ENCODE peak calls at places on chromosomes 4 and X, in six cellular contexts. One of them, this sample, is unnamed.

GRCh38 chrX:136185409-136186022 is 38.2 kb downstream of the FHL1 start:
- DNase-seq in midbrain: no peak
- DNase-seq in T-cell: no peak
- DNase-seq in sciatic nerve: no peak
- DNase-seq in endothelial cell: no peak
- DNase-seq in epithelial cell of esophagus: no peak
- DNase-seq in this sample: no peak

GRCh38 chrX:2486476-2487133 is 14.2 kb downstream of the DHRSX start:
- DNase-seq in sciatic nerve: no peak
- DNase-seq in epithelial cell of esophagus: no peak
- DNase-seq in midbrain: no peak
- DNase-seq in endothelial cell: no peak
- DNase-seq in T-cell: no peak
- DNase-seq in this sample: no peak

GRCh38 chr4:90174622-90175023 is 47.4 kb downstream of the CCSER1 start:
- DNase-seq in endothelial cell: no peak
- DNase-seq in sciatic nerve: no peak
- DNase-seq in midbrain: no peak
- DNase-seq in T-cell: no peak
- DNase-seq in epithelial cell of esophagus: peak
- DNase-seq in this sample: no peak

GRCh38 chr4:37812713-37813112 is 13.8 kb upstream of the PGM2 start:
- DNase-seq in midbrain: no peak
- DNase-seq in T-cell: no peak
- DNase-seq in sciatic nerve: no peak
- DNase-seq in endothelial cell: no peak
- DNase-seq in epithelial cell of esophagus: peak
- DNase-seq in this sample: no peak

GRCh38 chr4:48944659-48945290 is 38.2 kb upstream of the OCIAD2 start:
- DNase-seq in epithelial cell of esophagus: peak
- DNase-seq in endothelial cell: peak
- DNase-seq in sciatic nerve: no peak
- DNase-seq in T-cell: peak
- DNase-seq in midbrain: no peak
- DNase-seq in this sample: no peak

GRCh38 chr4:68342139-68342538 is 7.8 kb downstream of the YTHDC1 start:
- DNase-seq in epithelial cell of esophagus: peak
- DNase-seq in T-cell: no peak
- DNase-seq in endothelial cell: no peak
- DNase-seq in sciatic nerve: no peak
- DNase-seq in midbrain: no peak
- DNase-seq in this sample: no peak

GRCh38 chr4:112141366-112142138 is 3.7 kb upstream of the FAM241A start:
- DNase-seq in endothelial cell: no peak
- DNase-seq in T-cell: no peak
- DNase-seq in midbrain: no peak
- DNase-seq in epithelial cell of esophagus: no peak
- DNase-seq in sciatic nerve: no peak
- DNase-seq in this sample: no peak

GRCh38 chr4:16140520-16141249 is 56.9 kb upstream of the PROM1 start:
- DNase-seq in sciatic nerve: no peak
- DNase-seq in endothelial cell: no peak
- DNase-seq in midbrain: no peak
- DNase-seq in epithelial cell of esophagus: peak
- DNase-seq in T-cell: no peak
- DNase-seq in this sample: no peak

GRCh38 chr4:110165382-110166285 is 32.8 kb downstream of the ELOVL6 start:
- DNase-seq in endothelial cell: no peak
- DNase-seq in epithelial cell of esophagus: peak
- DNase-seq in midbrain: no peak
- DNase-seq in T-cell: peak
- DNase-seq in sciatic nerve: no peak
- DNase-seq in this sample: no peak

GRCh38 chrX:136528645-136529315 is 3.2 kb upstream of the VGLL1 start:
- DNase-seq in epithelial cell of esophagus: peak
- DNase-seq in endothelial cell: no peak
- DNase-seq in midbrain: no peak
- DNase-seq in T-cell: no peak
- DNase-seq in sciatic nerve: no peak
- DNase-seq in this sample: no peak

GRCh38 chrX:105610401-105610800 is 211.9 kb upstream of the NRK start:
- DNase-seq in endothelial cell: no peak
- DNase-seq in sciatic nerve: no peak
- DNase-seq in T-cell: no peak
- DNase-seq in midbrain: no peak
- DNase-seq in epithelial cell of esophagus: peak
- DNase-seq in this sample: no peak

GRCh38 chr4:123183308-123183707 is 213.3 kb upstream of the SPRY1 start:
- DNase-seq in midbrain: no peak
- DNase-seq in T-cell: no peak
- DNase-seq in sciatic nerve: no peak
- DNase-seq in epithelial cell of esophagus: no peak
- DNase-seq in endothelial cell: no peak
- DNase-seq in this sample: no peak

GRCh38 chrX:29431895-29432294 is 783.5 kb upstream of the MAGEB2 start:
- DNase-seq in sciatic nerve: no peak
- DNase-seq in T-cell: no peak
- DNase-seq in epithelial cell of esophagus: peak
- DNase-seq in midbrain: no peak
- DNase-seq in endothelial cell: no peak
- DNase-seq in this sample: no peak

GRCh38 chr4:121784975-121785374 is 16.1 kb upstream of the EXOSC9 start:
- DNase-seq in T-cell: no peak
- DNase-seq in endothelial cell: no peak
- DNase-seq in midbrain: no peak
- DNase-seq in epithelial cell of esophagus: peak
- DNase-seq in sciatic nerve: no peak
- DNase-seq in this sample: no peak

GRCh38 chrX:53284684-53285447 is 3.5 kb upstream of the IQSEC2 start:
- DNase-seq in T-cell: no peak
- DNase-seq in sciatic nerve: peak
- DNase-seq in endothelial cell: peak
- DNase-seq in epithelial cell of esophagus: peak
- DNase-seq in midbrain: peak
- DNase-seq in this sample: peak

GRCh38 chrX:120561634-120562568 is 1.1 kb upstream of the CUL4B start:
- DNase-seq in T-cell: no peak
- DNase-seq in midbrain: no peak
- DNase-seq in sciatic nerve: no peak
- DNase-seq in endothelial cell: no peak
- DNase-seq in epithelial cell of esophagus: no peak
- DNase-seq in this sample: no peak

GRCh38 chrX:323721-324628 is 5.4 kb upstream of the GTPBP6 start:
- DNase-seq in sciatic nerve: peak
- DNase-seq in T-cell: peak
- DNase-seq in epithelial cell of esophagus: peak
- DNase-seq in endothelial cell: no peak
- DNase-seq in midbrain: no peak
- DNase-seq in this sample: no peak

GRCh38 chr4:73606465-73606974 is 13.7 kb downstream of the RASSF6 start:
- DNase-seq in endothelial cell: no peak
- DNase-seq in midbrain: no peak
- DNase-seq in sciatic nerve: no peak
- DNase-seq in T-cell: no peak
- DNase-seq in epithelial cell of esophagus: no peak
- DNase-seq in this sample: no peak

GRCh38 chr4:152590179-152591031 is 54.5 kb upstream of the FBXW7 start:
- DNase-seq in T-cell: no peak
- DNase-seq in epithelial cell of esophagus: peak
- DNase-seq in endothelial cell: no peak
- DNase-seq in sciatic nerve: no peak
- DNase-seq in midbrain: no peak
- DNase-seq in this sample: no peak

GRCh38 chrX:106935175-106935574 is 15.0 kb downstream of the CLDN2 start:
- DNase-seq in sciatic nerve: no peak
- DNase-seq in endothelial cell: no peak
- DNase-seq in epithelial cell of esophagus: no peak
- DNase-seq in midbrain: no peak
- DNase-seq in T-cell: no peak
- DNase-seq in this sample: no peak

GRCh38 chrX:24777660-24778059 is 83.9 kb downstream of the POLA1 start:
- DNase-seq in T-cell: no peak
- DNase-seq in midbrain: no peak
- DNase-seq in sciatic nerve: no peak
- DNase-seq in epithelial cell of esophagus: no peak
- DNase-seq in endothelial cell: no peak
- DNase-seq in this sample: peak

This sample was measured in memory B cell.